ENCODE peak calls at places on chromosomes 1 and 21, in seven cellular contexts. Y is astrocyte, E is mesenchymal stem cell, T is hepatocyte, W is SK-N-SH, H is fibroblast of lung, F is left ventricle myocardium inferior. R is an unnamed sample.
A peak's percentile ranks its signal among the peaks of the same experiment; 100 is the strongest.

GRCh38 chr1:1873186-1873585 is 17.7 kb downstream of the GNB1 start:
- DNase-seq in Y (no peak), E (no peak), T (no peak), W (no peak), H (no peak), F (peak; percentile 78), R (no peak)

GRCh38 chr21:14528815-14529214 is 17.3 kb downstream of the SAMSN1 start:
- DNase-seq in Y (no peak), E (no peak), T (no peak), W (no peak), H (no peak), F (no peak), R (no peak)

GRCh38 chr1:107623431-107623830 is 341.5 kb downstream of the VAV3 start:
- DNase-seq in Y (no peak), E (no peak), T (no peak), W (no peak), H (no peak), F (no peak), R (no peak)

GRCh38 chr1:221979461-221980032 is 237.7 kb upstream of the DUSP10 start:
- DNase-seq in Y (no peak), E (no peak), T (no peak), W (no peak), H (no peak), F (no peak), R (no peak)

GRCh38 chr1:9269078-9269501 is 23.6 kb upstream of the SPSB1 start:
- DNase-seq in Y (no peak), E (no peak), T (no peak), W (no peak), H (no peak), F (no peak), R (no peak)

GRCh38 chr1:98104285-98104684 is 183.5 kb upstream of the DPYD start:
- DNase-seq in Y (peak; percentile 76), E (peak; percentile 48), T (no peak), W (no peak), H (peak; percentile 79), F (no peak), R (no peak)

GRCh38 chr1:244084763-244085162 is 33.7 kb downstream of the ZBTB18 start:
- DNase-seq in Y (no peak), E (no peak), T (no peak), W (no peak), H (no peak), F (no peak), R (no peak)

GRCh38 chr1:72229893-72230292 is 52.4 kb downstream of the NEGR1 start:
- DNase-seq in Y (peak; percentile 10), E (no peak), T (no peak), W (no peak), H (peak; percentile 21), F (no peak), R (no peak)

GRCh38 chr1:63921357-63921756 is 147.5 kb downstream of the ROR1 start:
- DNase-seq in Y (no peak), E (no peak), T (no peak), W (no peak), H (no peak), F (no peak), R (no peak)

GRCh38 chr1:151936653-151937052 is 27.3 kb upstream of the THEM4 start:
- DNase-seq in Y (no peak), E (no peak), T (peak; percentile 38), W (no peak), H (no peak), F (no peak), R (no peak)

GRCh38 chr1:213689260-213689659 is 298.5 kb upstream of the PROX1 start:
- DNase-seq in Y (no peak), E (no peak), T (no peak), W (no peak), H (no peak), F (no peak), R (no peak)

GRCh38 chr1:204837440-204838084 is 33.1 kb upstream of the NFASC start:
- DNase-seq in Y (peak; percentile 51), E (peak; percentile 63), T (peak; percentile 88), W (no peak), H (peak; percentile 63), F (peak; percentile 34), R (no peak)

GRCh38 chr1:118902299-118903270 is 85.6 kb downstream of the TBX15 start:
- DNase-seq in Y (no peak), E (no peak), T (no peak), W (no peak), H (peak; percentile 1), F (no peak), R (no peak)

GRCh38 chr21:19461481-19462205 is 1058.1 kb upstream of the TMPRSS15 start:
- DNase-seq in Y (no peak), E (no peak), T (no peak), W (no peak), H (no peak), F (no peak), R (no peak)

GRCh38 chr1:239718997-239719628 is 332.7 kb downstream of the CHRM3 start:
- DNase-seq in Y (no peak), E (no peak), T (no peak), W (no peak), H (no peak), F (no peak), R (peak; percentile 39)

GRCh38 chr1:31422505-31423319 is 9.7 kb downstream of the SERINC2 start:
- DNase-seq in Y (peak; percentile 64), E (peak; percentile 95), T (peak; percentile 90), W (peak; percentile 89), H (peak; percentile 74), F (peak; percentile 49), R (peak; percentile 73)

GRCh38 chr21:31644648-31645047 is 14.8 kb upstream of the SOD1 start:
- DNase-seq in Y (no peak), E (no peak), T (no peak), W (no peak), H (no peak), F (no peak), R (no peak)

GRCh38 chr21:35046223-35046690 is 2.8 kb downstream of the RUNX1 start:
- DNase-seq in Y (no peak), E (no peak), T (no peak), W (no peak), H (no peak), F (no peak), R (no peak)

GRCh38 chr1:159141584-159142518 is 29.6 kb upstream of the CADM3 start:
- DNase-seq in Y (peak; percentile 68), E (no peak), T (no peak), W (peak; percentile 72), H (peak; percentile 75), F (no peak), R (no peak)

GRCh38 chr1:119595606-119596005 is 52.5 kb downstream of the ZNF697 start:
- DNase-seq in Y (no peak), E (no peak), T (no peak), W (no peak), H (no peak), F (no peak), R (no peak)

GRCh38 chr21:28375708-28376385 is 616.8 kb downstream of the LTN1 start:
- DNase-seq in Y (peak; percentile 57), E (peak; percentile 23), T (no peak), W (no peak), H (peak; percentile 68), F (no peak), R (no peak)

DNA sequence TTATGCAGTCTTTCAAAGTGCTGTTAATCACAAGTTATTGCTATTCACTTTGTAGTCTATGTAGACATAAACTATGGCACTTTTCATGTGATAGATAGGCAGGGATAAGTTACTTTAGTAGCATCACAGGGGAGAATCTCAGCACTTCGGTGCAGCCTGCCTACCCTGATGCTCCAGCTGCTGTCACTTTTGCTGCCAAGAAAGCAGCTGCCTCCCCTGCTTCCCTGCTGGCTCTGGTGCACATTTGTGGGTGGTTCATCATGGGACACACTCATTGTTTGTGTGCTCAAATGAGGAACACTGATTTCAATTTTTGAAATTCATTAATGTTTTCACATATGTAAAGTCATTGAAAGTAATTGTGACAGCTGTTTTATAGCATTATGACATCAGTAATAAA is 272.6 kb downstream of the S1PR1 start:
- DNase-seq in Y (no peak), E (no peak), T (no peak), W (no peak), H (no peak), F (peak; percentile 23), R (no peak)
- H3K27me3 ChIP-seq in Y (no peaks in the 10 kb centered on the region), E (no peaks in the 10 kb centered on the region), T (no peaks in the 10 kb centered on the region), W (no peaks in the 10 kb centered on the region), H (no peaks in the 10 kb centered on the region), F (no peaks in the 10 kb centered on the region), R (peaks cover 18% of the 10 kb centered on the region)

GRCh38 chr1:201745023-201745422 is 83.9 kb upstream of the IPO9 start:
- DNase-seq in Y (peak; percentile 78), E (peak; percentile 64), T (no peak), W (no peak), H (peak; percentile 82), F (no peak), R (no peak)
- H3K27me3 ChIP-seq in Y (no peaks in the 10 kb centered on the region), E (no peaks in the 10 kb centered on the region), T (no peaks in the 10 kb centered on the region), W (no peaks in the 10 kb centered on the region), H (no peaks in the 10 kb centered on the region), F (no peaks in the 10 kb centered on the region), R (no peaks in the 10 kb centered on the region)

GRCh38 chr1:154499446-154499845 is 2.6 kb upstream of the TDRD10 start:
- DNase-seq in Y (no peak), E (no peak), T (no peak), W (no peak), H (no peak), F (no peak), R (no peak)

GRCh38 chr1:154495496-154496273 is 6.3 kb upstream of the TDRD10 start:
- DNase-seq in Y (no peak), E (no peak), T (no peak), W (no peak), H (no peak), F (no peak), R (no peak)

GRCh38 chr1:154500533-154500932 is 1.5 kb upstream of the TDRD10 start:
- DNase-seq in Y (no peak), E (no peak), T (no peak), W (no peak), H (no peak), F (no peak), R (no peak)

GRCh38 chr1:154496381-154496780 is 5.6 kb upstream of the TDRD10 start:
- DNase-seq in Y (no peak), E (no peak), T (no peak), W (no peak), H (no peak), F (no peak), R (no peak)

GRCh38 chr1:154497026-154497806 is 4.8 kb upstream of the TDRD10 start:
- DNase-seq in Y (no peak), E (peak; percentile 12), T (peak; percentile 38), W (peak; percentile 21), H (no peak), F (peak; percentile 33), R (no peak)
- H3K27me3 ChIP-seq in Y (peaks cover 71% of the 10 kb centered on the region), E (peaks cover 54% of the 10 kb centered on the region), T (peaks cover 46% of the 10 kb centered on the region), W (peaks cover 71% of the 10 kb centered on the region), H (peaks cover 43% of the 10 kb centered on the region), F (peaks cover 31% of the 10 kb centered on the region), R (peaks cover 100% of the 10 kb centered on the region)

GRCh38 chr1:26360807-26361604 is 7.1 kb upstream of the CRYBG2 start:
- DNase-seq in Y (no peak), E (no peak), T (no peak), W (peak; percentile 54), H (no peak), F (no peak), R (no peak)
- H3K27me3 ChIP-seq in Y (peaks cover 29% of the 10 kb centered on the region), E (peaks cover 75% of the 10 kb centered on the region), T (peaks cover 8% of the 10 kb centered on the region), W (peaks cover 25% of the 10 kb centered on the region), H (peaks cover 51% of the 10 kb centered on the region), F (peaks cover 100% of the 10 kb centered on the region), R (no peaks in the 10 kb centered on the region)